ENCODE peak calls at places on chromosomes 6 and 20, in seven cellular contexts. G, I, Q, N, W, P and F are unnamed samples. For H3K9me3, the result is how much of the 10 kb centered on the place peaks cover.

GRCh38 chr6:107114872-107115694 is at the start of gene BEND3:
- DNase-seq in G (no peak), I (peak), Q (peak), N (peak), W (peak), P (no peak), F (no peak)

GRCh38 chr6:32941412-32941784 is 570 bp upstream of the HLA-DMB start:
- DNase-seq in G (no peak), I (peak), Q (no peak), N (no peak), W (no peak), P (no peak), F (no peak)

GRCh38 chr6:129812145-129812777 is 48.9 kb downstream of the TMEM244 start:
- DNase-seq in G (no peak), I (no peak), Q (no peak), N (no peak), W (no peak), P (no peak), F (no peak)

GRCh38 chr20:56604690-56605089 is 24.4 kb upstream of the TFAP2C start:
- DNase-seq in G (no peak), I (no peak), Q (no peak), N (no peak), W (no peak), P (no peak), F (no peak)

GRCh38 chr20:51354769-51355319 is 187.7 kb downstream of the NFATC2 start:
- DNase-seq in G (no peak), I (no peak), Q (peak), N (no peak), W (no peak), P (no peak), F (no peak)

GRCh38 chr20:23655551-23656211 is 17.9 kb upstream of the CST3 start:
- DNase-seq in G (no peak), I (peak), Q (no peak), N (no peak), W (no peak), P (peak), F (no peak)

GRCh38 chr20:44471481-44471882 is 4.2 kb upstream of the TTPAL start:
- DNase-seq in G (no peak), I (no peak), Q (peak), N (no peak), W (no peak), P (no peak), F (no peak)

GRCh38 chr6:82144007-82144851 is 103.3 kb downstream of the IBTK start:
- DNase-seq in G (peak), I (peak), Q (peak), N (no peak), W (no peak), P (peak), F (peak)

GRCh38 chr20:50450961-50451752 is 59.0 kb upstream of the PTPN1 start:
- DNase-seq in G (peak), I (peak), Q (peak), N (no peak), W (peak), P (no peak), F (no peak)

GRCh38 chr6:120994573-120994967 is 339.7 kb downstream of the TBC1D32 start:
- DNase-seq in G (no peak), I (no peak), Q (no peak), N (no peak), W (no peak), P (no peak), F (no peak)

GRCh38 chr6:37077459-37078296 is 72.2 kb downstream of the FGD2 start:
- DNase-seq in G (peak), I (peak), Q (no peak), N (no peak), W (no peak), P (peak), F (peak)

GRCh38 chr6:37119387-37119886 is 50.5 kb upstream of the PIM1 start:
- DNase-seq in G (no peak), I (no peak), Q (no peak), N (no peak), W (no peak), P (no peak), F (no peak)

GRCh38 chr6:133169901-133170300 is 71.3 kb upstream of the EYA4 start:
- DNase-seq in G (no peak), I (no peak), Q (no peak), N (no peak), W (no peak), P (no peak), F (no peak)

GRCh38 chr6:43769526-43770416 is at the start of gene VEGFA:
- DNase-seq in G (peak), I (peak), Q (peak), N (peak), W (peak), P (peak), F (peak)
- TF ChIP-seq POLR2A in G (peak), I (peak), Q (peak), N (peak), W (peak), P (peak), F (peak)

DNA sequence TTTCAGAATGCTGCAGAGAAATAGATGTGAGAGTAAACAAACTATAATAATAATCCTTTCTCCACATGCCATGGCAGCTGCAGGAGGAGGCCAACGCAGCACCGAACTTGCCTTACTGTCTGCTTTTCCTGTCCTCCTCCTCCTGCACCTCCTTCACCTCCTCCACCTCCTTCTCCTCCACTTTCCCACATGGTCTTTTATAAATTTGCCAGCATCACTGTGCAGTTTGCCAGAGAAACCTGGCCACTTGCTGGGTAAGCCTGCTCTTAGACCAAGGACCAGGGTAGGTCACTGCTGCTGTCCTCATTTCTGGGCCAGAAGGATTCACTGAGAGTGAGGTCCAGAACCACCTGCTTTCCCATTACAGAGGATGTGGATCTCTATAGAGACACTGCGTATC is 8.7 kb downstream of the SGK1 start:
- DNase-seq in G (no peak), I (no peak), Q (no peak), N (no peak), W (no peak), P (no peak), F (no peak)
- H3K9me3 ChIP-seq in G (under half), I (under half), Q (under half), N (under half), W (under half), P (under half), F (under half)

GRCh38 chr20:35490736-35491181 is 35.4 kb downstream of the CEP250 start:
- DNase-seq in G (no peak), I (peak), Q (no peak), N (no peak), W (no peak), P (no peak), F (no peak)
- TF ChIP-seq POLR2A in G (no peak), I (peak), Q (no peak), N (no peak), W (no peak), P (no peak), F (no peak)

GRCh38 chr6:380234-381218 is 11.0 kb upstream of the IRF4 start:
- DNase-seq in G (no peak), I (no peak), Q (no peak), N (no peak), W (no peak), P (no peak), F (no peak)

GRCh38 chr6:381742-382461 is 9.7 kb upstream of the IRF4 start:
- DNase-seq in G (no peak), I (peak), Q (no peak), N (no peak), W (no peak), P (no peak), F (no peak)

GRCh38 chr6:378958-379366 is 12.6 kb upstream of the IRF4 start:
- DNase-seq in G (no peak), I (no peak), Q (no peak), N (no peak), W (no peak), P (no peak), F (no peak)

GRCh38 chr6:378090-378957 is 13.2 kb upstream of the IRF4 start:
- DNase-seq in G (no peak), I (no peak), Q (no peak), N (no peak), W (no peak), P (no peak), F (no peak)

DNA sequence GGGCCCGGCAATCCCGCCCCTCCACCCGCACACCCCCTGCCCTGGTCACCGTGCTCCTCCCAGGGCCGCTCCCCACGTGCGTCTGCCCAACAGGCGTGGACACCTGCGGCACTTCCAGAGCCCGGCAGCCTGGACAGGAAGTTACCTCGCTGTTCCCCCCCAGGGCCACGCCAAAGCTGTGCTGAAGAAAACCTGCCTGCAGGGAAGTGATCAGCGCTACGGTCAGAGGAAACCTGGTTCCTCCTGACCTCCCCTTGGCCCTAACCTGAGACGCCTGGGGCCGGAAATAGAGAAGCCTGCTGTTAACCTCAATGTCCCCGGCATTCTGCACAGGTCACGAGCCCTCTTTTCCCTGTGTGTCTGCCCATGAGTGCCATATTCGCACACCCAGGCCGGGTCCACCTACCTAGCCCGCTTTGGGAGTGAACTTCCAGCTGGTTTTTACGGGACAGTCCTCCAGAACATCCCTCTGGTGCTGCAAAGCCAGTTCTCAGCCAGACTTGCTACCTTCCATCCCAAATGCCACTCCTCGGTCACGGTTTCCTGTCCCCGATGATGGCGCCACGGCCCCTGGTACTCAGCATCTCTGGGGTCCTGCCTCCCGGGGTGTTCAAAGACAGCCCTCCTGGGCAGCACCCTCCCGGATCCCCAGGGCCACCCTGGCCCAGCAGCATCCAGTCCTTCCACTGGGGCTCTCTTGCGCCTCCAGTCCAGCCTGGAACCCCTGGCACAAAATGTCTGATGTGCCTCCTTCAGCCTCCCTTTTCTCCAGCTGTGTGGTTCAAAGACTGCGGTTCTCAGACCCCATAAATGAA is 12.0 kb upstream of the IRF4 start:
- DNase-seq in G (no peak), I (no peak), Q (no peak), N (no peak), W (no peak), P (no peak), F (no peak)
- H3K9me3 ChIP-seq in G (under half), I (under half), Q (under half), N (under half), W (under half), P (under half), F (under half)

GRCh38 chr6:156676721-156677120 is 100.5 kb upstream of the ARID1B start:
- DNase-seq in G (no peak), I (no peak), Q (no peak), N (no peak), W (no peak), P (no peak), F (no peak)
- TF ChIP-seq POLR2A in G (no peak), I (no peak), Q (no peak), N (no peak), W (no peak), P (no peak), F (no peak)

GRCh38 chr6:27452496-27452897 is 20.4 kb downstream of the ZNF184 start:
- DNase-seq in G (no peak), I (no peak), Q (peak), N (no peak), W (no peak), P (no peak), F (no peak)
- H3K9me3 ChIP-seq in G (under half), I (half or more), Q (half or more), N (half or more), W (under half), P (under half), F (half or more)

GRCh38 chr20:59024111-59024530 is 4.9 kb downstream of the TUBB1 start:
- DNase-seq in G (no peak), I (no peak), Q (no peak), N (no peak), W (no peak), P (no peak), F (no peak)
- TF ChIP-seq POLR2A in G (no peak), I (no peak), Q (no peak), N (peak), W (no peak), P (no peak), F (no peak)

DNA sequence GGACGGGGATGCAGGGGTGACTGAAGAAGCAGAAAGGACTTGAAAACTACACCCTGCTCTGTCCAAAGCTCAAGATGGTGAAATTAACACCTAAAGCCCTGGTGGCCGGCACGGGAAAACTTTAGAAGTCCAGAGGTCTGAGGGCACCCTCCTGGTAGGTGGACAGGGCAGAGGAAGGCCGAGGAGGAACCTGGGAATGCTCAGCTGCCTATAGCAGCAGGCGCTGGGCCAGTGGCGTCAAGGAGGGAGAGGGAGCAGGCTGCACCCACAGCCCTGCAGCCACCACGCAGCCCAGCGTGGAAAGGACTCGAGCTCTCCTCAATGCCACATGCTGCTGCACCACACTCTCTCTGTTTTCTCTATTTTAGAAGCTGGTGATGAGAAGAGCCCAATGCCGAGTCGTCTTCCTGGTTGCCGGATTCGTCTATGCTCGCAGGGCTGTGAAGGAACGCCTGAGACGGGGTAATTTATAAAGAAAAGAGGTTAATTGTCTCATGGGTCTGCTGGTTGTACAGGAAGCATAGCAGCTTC is 248.3 kb upstream of the AFDN start:
- DNase-seq in G (no peak), I (no peak), Q (no peak), N (no peak), W (no peak), P (no peak), F (no peak)
- H3K9me3 ChIP-seq in G (under half), I (under half), Q (under half), N (under half), W (under half), P (under half), F (under half)

DNA sequence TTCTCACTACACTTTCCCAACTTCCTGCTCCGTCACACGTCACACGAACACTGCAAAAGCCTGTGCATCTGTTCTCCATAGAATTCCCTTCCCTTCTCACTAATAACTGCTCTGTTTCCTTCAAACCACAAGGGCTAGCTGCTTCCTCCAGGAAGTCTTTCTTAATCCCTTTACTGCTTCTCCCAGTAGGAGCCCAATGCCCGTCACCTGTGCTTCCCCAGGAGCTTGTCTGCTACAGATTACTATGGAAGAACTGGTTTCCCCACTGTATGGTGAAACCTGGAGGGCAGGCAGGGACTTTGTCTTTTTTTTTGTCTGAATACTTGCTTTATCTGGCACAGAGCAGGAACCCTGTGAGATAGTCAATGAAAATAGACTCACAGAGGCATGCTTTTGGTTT is 444.7 kb upstream of the MAP3K7 start:
- DNase-seq in G (no peak), I (no peak), Q (no peak), N (no peak), W (no peak), P (no peak), F (no peak)
- TF ChIP-seq POLR2A in G (no peak), I (no peak), Q (no peak), N (no peak), W (no peak), P (no peak), F (no peak)